ENCODE peak calls at places on chromosomes 16 and 17, in four cellular contexts. U is colonic mucosa, E is skeletal muscle cell, A is HS-27A. W is an unnamed sample.

GRCh38 chr16:30758988-30759461 is 2.8 kb downstream of the CFAP119 start:
- DNase-seq in E (no peak), A (no peak), U (no peak), W (peak; percentile 46)

GRCh38 chr17:75412455-75413317 is 7.2 kb upstream of the GRB2 start:
- DNase-seq in A (no peak), U (peak; percentile 72), E (no peak), W (peak; percentile 90)

GRCh38 chr16:65598626-65599025 is 476.8 kb upstream of the CDH11 start:
- DNase-seq in U (no peak), A (no peak), E (no peak), W (no peak)

GRCh38 chr16:22614271-22614947 is 103.7 kb downstream of the NPIPB5 start:
- DNase-seq in U (peak; percentile 38), E (peak; percentile 7), A (no peak), W (no peak)

GRCh38 chr16:82108774-82109173 is 61.2 kb downstream of the MPHOSPH6 start:
- DNase-seq in E (no peak), A (no peak), U (no peak), W (no peak)

GRCh38 chr16:88194397-88195020 is 188.2 kb upstream of the ZNF469 start:
- DNase-seq in U (peak; percentile 27), E (no peak), A (no peak), W (no peak)

GRCh38 chr16:10749680-10750035 is 6.0 kb downstream of the NUBP1 start:
- DNase-seq in U (no peak), E (no peak), A (no peak), W (no peak)

GRCh38 chr17:30296499-30297038 is 4.8 kb upstream of the BLMH start:
- DNase-seq in U (no peak), A (no peak), E (no peak), W (no peak)

GRCh38 chr17:47727704-47728036 is 5.4 kb upstream of the TBX21 start:
- DNase-seq in E (no peak), A (no peak), U (no peak), W (no peak)

GRCh38 chr16:73230651-73231050 is 182.7 kb upstream of the ZFHX3 start:
- DNase-seq in E (no peak), U (no peak), A (no peak), W (no peak)

GRCh38 chr16:88883117-88883895 is 16.8 kb upstream of the PABPN1L start:
- DNase-seq in U (no peak), E (no peak), A (no peak), W (no peak)

GRCh38 chr17:43573579-43574321 is 27.6 kb upstream of the ETV4 start:
- DNase-seq in U (no peak), E (no peak), A (no peak), W (no peak)

GRCh38 chr17:74325376-74325742 is 667 bp upstream of the KIF19 start:
- DNase-seq in U (no peak), A (no peak), E (no peak), W (no peak)

GRCh38 chr17:56851008-56851407 is 17.1 kb downstream of the DGKE start:
- DNase-seq in U (no peak), E (no peak), A (no peak), W (no peak)

GRCh38 chr16:81446318-81447275 is 2.0 kb downstream of the CMIP start:
- DNase-seq in E (no peak), U (peak; percentile 63), A (no peak), W (peak; percentile 35)

GRCh38 chr17:28551421-28552186 is 820 bp downstream of the UNC119 start:
- DNase-seq in A (no peak), U (no peak), E (no peak), W (no peak)

GRCh38 chr16:17803625-17804410 is 333.1 kb upstream of the XYLT1 start:
- DNase-seq in U (no peak), A (no peak), E (peak; percentile 93), W (no peak)

GRCh38 chr17:69913241-69914015 is 161.6 kb upstream of the KCNJ16 start:
- DNase-seq in E (peak; percentile 12), A (no peak), U (no peak), W (no peak)

GRCh38 chr16:69935740-69936139 is 15.4 kb upstream of the CLEC18A start:
- DNase-seq in E (no peak), A (no peak), U (no peak), W (no peak)

GRCh38 chr16:57723170-57723569 is 12.4 kb upstream of the KATNB1 start:
- DNase-seq in E (no peak), U (no peak), A (no peak), W (no peak)

GRCh38 chr16:77211880-77212735 is 12.9 kb downstream of the SYCE1L start:
- DNase-seq in E (no peak), A (no peak), U (peak; percentile 65), W (peak; percentile 89)

W was measured in NAMALWA.